ENCODE peak calls at places on chromosomes 1 and 21, in six cellular contexts. K is GM20000, V is fibroblast of pulmonary artery, E is esophagus squamous epithelium, U is HFF-Myc, N is fibroblast of lung. L is an unnamed sample.

GRCh38 chr1:43732132-43732531 is 24.8 kb downstream of the ST3GAL3 start:
- DNase-seq in K (no peak), V (no peak), E (no peak), U (no peak), N (no peak), L (no peak)

GRCh38 chr1:90833497-90834087 is 116.5 kb upstream of the BARHL2 start:
- DNase-seq in K (no peak), V (no peak), E (no peak), U (no peak), N (no peak), L (no peak)

GRCh38 chr21:22444990-22445389 is 1446.8 kb downstream of the NCAM2 start:
- DNase-seq in K (no peak), V (no peak), E (no peak), U (no peak), N (no peak), L (no peak)

GRCh38 chr21:30189763-30190162 is 23.2 kb upstream of the CLDN17 start:
- DNase-seq in K (no peak), V (no peak), E (no peak), U (no peak), N (no peak), L (no peak)

GRCh38 chr1:13450204-13450603 is 40.0 kb downstream of the PRAMEF20 start:
- DNase-seq in K (no peak), V (no peak), E (no peak), U (no peak), N (no peak), L (no peak)

GRCh38 chr1:98919211-98919610 is 85.5 kb downstream of the PLPPR5 start:
- DNase-seq in K (no peak), V (no peak), E (no peak), U (no peak), N (no peak), L (no peak)

GRCh38 chr1:57894315-57894714 is 470.5 kb upstream of the DAB1 start:
- DNase-seq in K (no peak), V (no peak), E (no peak), U (no peak), N (no peak), L (peak; percentile 93)

GRCh38 chr1:163875214-163875926 is 553.6 kb downstream of the NUF2 start:
- DNase-seq in K (no peak), V (peak; percentile 83), E (no peak), U (peak; percentile 96), N (peak; percentile 87), L (peak; percentile 81)

GRCh38 chr21:41715649-41716321 is 51.1 kb downstream of the RIPK4 start:
- DNase-seq in K (no peak), V (no peak), E (no peak), U (no peak), N (no peak), L (peak; percentile 96)

GRCh38 chr1:5448486-5448885 is 543.7 kb downstream of the NPHP4 start:
- DNase-seq in K (no peak), V (no peak), E (no peak), U (no peak), N (no peak), L (no peak)

GRCh38 chr1:30757196-30757949 is at the start of gene LAPTM5:
- DNase-seq in K (no peak), V (peak; percentile 21), E (no peak), U (peak; percentile 53), N (peak; percentile 61), L (no peak)

GRCh38 chr1:61450454-61451213 is 274.3 kb downstream of the TM2D1 start:
- DNase-seq in K (no peak), V (peak; percentile 50), E (no peak), U (no peak), N (peak; percentile 20), L (no peak)

GRCh38 chr1:152047607-152047953 is 10.8 kb upstream of the S100A11 start:
- DNase-seq in K (no peak), V (no peak), E (no peak), U (no peak), N (peak; percentile 88), L (peak; percentile 98)

GRCh38 chr1:231242516-231243198 is 1.6 kb downstream of the GNPAT start:
- DNase-seq in K (no peak), V (peak; percentile 44), E (no peak), U (no peak), N (peak; percentile 24), L (peak; percentile 10)

GRCh38 chr1:54323324-54323739 is 82.9 kb downstream of the SSBP3 start:
- DNase-seq in K (no peak), V (no peak), E (no peak), U (no peak), N (no peak), L (peak; percentile 95)

GRCh38 chr1:53899206-53899628 is 5.2 kb downstream of the DIO1 start:
- DNase-seq in K (no peak), V (peak; percentile 34), E (no peak), U (no peak), N (peak; percentile 87), L (no peak)

DNA sequence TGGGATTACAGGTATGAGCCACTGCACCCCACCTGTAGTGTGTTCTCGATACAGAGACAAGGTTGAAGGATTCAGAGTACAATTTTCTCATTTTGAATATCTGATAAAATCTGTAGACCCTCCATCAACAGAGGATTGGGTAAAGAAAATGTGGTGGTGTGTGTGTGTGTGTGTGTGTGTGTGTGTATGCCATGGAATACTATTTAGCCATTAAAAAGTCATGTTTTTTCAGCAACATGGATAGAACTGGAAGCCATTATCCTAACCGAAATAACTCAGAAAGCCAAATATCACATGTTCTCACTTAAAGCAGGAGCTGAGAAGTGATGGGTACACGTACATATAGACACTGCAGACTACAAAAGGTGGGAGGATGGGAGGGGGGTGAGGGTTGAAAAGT is 57.9 kb downstream of the TRAF5 start:
- DNase-seq in K (no peak), V (no peak), E (no peak), U (no peak), N (no peak), L (no peak)
- TF ChIP-seq CTCF in K (no peak), V (no peak), E (no peak), U (no peak), N (no peak), L (no peak)

DNA sequence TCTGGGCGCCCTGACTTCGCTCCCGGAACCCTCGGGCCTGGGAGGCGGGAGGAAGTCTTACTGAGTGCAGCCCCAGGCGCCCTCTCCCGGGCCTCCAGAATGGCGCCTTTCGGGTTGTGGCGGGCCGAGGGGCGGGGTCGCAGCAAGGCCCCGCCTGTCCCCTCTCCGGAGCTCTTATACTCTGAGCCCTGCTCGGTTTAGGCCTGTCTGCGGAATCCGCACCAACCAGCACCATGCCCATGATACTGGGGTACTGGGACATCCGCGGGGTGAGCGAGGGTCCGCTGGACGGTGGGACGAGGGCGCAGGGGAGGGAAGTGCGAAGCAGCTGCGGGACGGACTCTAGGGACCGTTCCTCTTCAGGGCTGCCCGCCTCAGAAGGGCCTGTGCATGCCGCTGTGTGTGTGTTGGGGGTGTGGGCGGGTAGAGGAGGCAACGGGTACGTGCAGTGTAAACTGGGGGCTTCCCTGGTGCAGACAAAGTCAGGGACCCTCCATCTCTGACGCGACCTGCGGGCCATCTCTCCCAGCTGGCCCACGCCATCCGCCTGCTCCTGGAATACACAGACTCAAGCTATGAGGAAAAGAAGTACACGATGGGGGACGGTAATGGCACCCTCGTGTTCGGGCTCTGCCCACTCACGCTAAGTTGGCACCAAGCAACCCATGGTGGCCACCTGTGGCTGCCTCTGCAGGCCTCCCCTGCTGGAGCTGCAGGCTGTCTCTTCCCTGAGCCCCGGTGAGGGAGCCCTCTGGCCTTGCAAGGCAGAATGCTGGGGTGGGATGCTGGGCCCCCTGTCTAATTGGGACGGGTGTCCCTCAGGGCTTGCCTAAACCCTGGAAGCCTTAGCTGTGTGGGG is at the start of gene GSTM1:
- DNase-seq in K (peak; percentile 34), V (peak; percentile 70), E (no peak), U (no peak), N (no peak), L (peak; percentile 18)
- TF ChIP-seq CTCF in K (peak; percentile 30), V (peak; percentile 15), E (no peak), U (no peak), N (peak; percentile 24), L (peak; percentile 57)

GRCh38 chr1:203204776-203205175 is 18.3 kb upstream of the CHI3L1 start:
- DNase-seq in K (no peak), V (no peak), E (no peak), U (no peak), N (no peak), L (no peak)

GRCh38 chr1:203206116-203206687 is 19.7 kb upstream of the CHI3L1 start:
- DNase-seq in K (no peak), V (no peak), E (no peak), U (no peak), N (peak; percentile 31), L (no peak)

GRCh38 chr1:203208181-203208580 is 21.3 kb downstream of the CHIT1 start:
- DNase-seq in K (no peak), V (no peak), E (no peak), U (no peak), N (no peak), L (no peak)

GRCh38 chr1:203210350-203210749 is 19.1 kb downstream of the CHIT1 start:
- DNase-seq in K (no peak), V (no peak), E (no peak), U (no peak), N (no peak), L (no peak)

GRCh38 chr1:203207751-203208150 is 21.2 kb upstream of the CHI3L1 start:
- DNase-seq in K (no peak), V (no peak), E (no peak), U (no peak), N (no peak), L (no peak)
- TF ChIP-seq CTCF in K (no peak), V (no peak), E (no peak), U (no peak), N (no peak), L (no peak)

GRCh38 chr1:63000508-63000907 is 216.6 kb downstream of the ATG4C start:
- DNase-seq in K (no peak), V (no peak), E (no peak), U (no peak), N (no peak), L (no peak)

GRCh38 chr1:63005812-63006211 is 221.9 kb downstream of the ATG4C start:
- DNase-seq in K (no peak), V (no peak), E (no peak), U (no peak), N (no peak), L (no peak)

DNA sequence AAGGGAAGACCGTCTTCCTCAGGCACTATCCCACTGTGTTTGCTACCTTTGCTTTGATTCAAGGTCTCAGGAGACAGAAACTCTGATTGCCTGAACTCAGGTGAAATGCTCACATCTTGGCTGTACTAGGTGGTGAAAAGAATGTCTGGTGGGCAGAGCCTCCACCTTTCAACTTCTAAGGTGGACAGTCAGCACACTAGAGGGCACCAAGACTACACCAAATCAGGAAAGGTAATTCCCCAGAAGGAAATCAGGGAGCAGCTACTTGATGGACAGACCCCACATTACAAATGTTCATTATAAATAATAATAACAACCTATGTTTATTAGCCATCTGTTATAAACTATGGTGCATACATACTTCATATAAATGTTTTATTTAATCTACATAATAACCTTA is 220.9 kb downstream of the ATG4C start:
- DNase-seq in K (peak; percentile 39), V (peak; percentile 29), E (no peak), U (no peak), N (peak; percentile 7), L (no peak)
- TF ChIP-seq CTCF in K (no peak), V (peak; percentile 34), E (no peak), U (no peak), N (no peak), L (peak; percentile 42)

GRCh38 chr1:24266398-24266941 is 52.7 kb upstream of the GRHL3 start:
- DNase-seq in K (no peak), V (peak; percentile 62), E (no peak), U (peak; percentile 43), N (peak; percentile 97), L (peak; percentile 13)
- TF ChIP-seq CTCF in K (no peak), V (no peak), E (no peak), U (no peak), N (no peak), L (no peak)

L was measured in foreskin keratinocyte.